ENCODE peak calls at places on chromosomes 13 and 19, in seven cellular contexts. H is CD8-positive, alpha-beta T cell; W is thoracic aorta; O is adrenal gland; J is left ventricle myocardium inferior; A is cardiac muscle cell; V is AG04450. B is an unnamed sample.
A peak's percentile ranks its signal among the peaks of the same experiment; 100 is the strongest.

GRCh38 chr19:32041681-32042292 is 303.6 kb upstream of the ZNF507 start:
- DNase-seq in H (no peak), W (no peak), O (peak; percentile 55), J (peak; percentile 27), A (peak; percentile 56), V (no peak), B (peak; percentile 29)

GRCh38 chr19:40283414-40284250 is 1.5 kb downstream of the AKT2 start:
- DNase-seq in H (no peak), W (no peak), O (no peak), J (no peak), A (no peak), V (no peak), B (peak; percentile 9)

GRCh38 chr19:42658148-42658547 is 63.4 kb upstream of the CEACAM8 start:
- DNase-seq in H (no peak), W (no peak), O (no peak), J (no peak), A (peak; percentile 26), V (no peak), B (no peak)

GRCh38 chr13:21012841-21013681 is 48.3 kb downstream of the LATS2 start:
- DNase-seq in H (no peak), W (no peak), O (no peak), J (no peak), A (peak; percentile 51), V (no peak), B (no peak)

GRCh38 chr13:72041165-72041564 is 174.2 kb upstream of the DACH1 start:
- DNase-seq in H (no peak), W (no peak), O (no peak), J (no peak), A (no peak), V (no peak), B (no peak)

GRCh38 chr19:39951686-39952085 is 17.3 kb upstream of the FCGBP start:
- DNase-seq in H (no peak), W (no peak), O (no peak), J (no peak), A (peak; percentile 68), V (no peak), B (peak; percentile 10)

GRCh38 chr19:12938536-12939291 is at the start of gene CALR:
- DNase-seq in H (peak; percentile 34), W (no peak), O (no peak), J (no peak), A (peak; percentile 45), V (no peak), B (no peak)

GRCh38 chr13:39886336-39886735 is 230.9 kb downstream of the COG6 start:
- DNase-seq in H (no peak), W (no peak), O (no peak), J (no peak), A (no peak), V (no peak), B (no peak)

GRCh38 chr13:25489238-25489637 is 117.5 kb downstream of the ATP8A2 start:
- DNase-seq in H (no peak), W (no peak), O (no peak), J (no peak), A (no peak), V (no peak), B (no peak)

GRCh38 chr19:40623403-40624239 is 22.5 kb downstream of the LTBP4 start:
- DNase-seq in H (no peak), W (no peak), O (no peak), J (no peak), A (peak; percentile 63), V (no peak), B (peak; percentile 87)

GRCh38 chr13:34522818-34523217 is 419.3 kb upstream of the NBEA start:
- DNase-seq in H (no peak), W (no peak), O (no peak), J (no peak), A (no peak), V (no peak), B (peak; percentile 22)

GRCh38 chr13:106589716-106590115 is 21.8 kb upstream of the ARGLU1 start:
- DNase-seq in H (no peak), W (no peak), O (no peak), J (no peak), A (no peak), V (no peak), B (peak; percentile 53)

GRCh38 chr13:28218679-28219078 is 80.3 kb downstream of the PAN3 start:
- DNase-seq in H (no peak), W (no peak), O (no peak), J (no peak), A (no peak), V (no peak), B (no peak)

GRCh38 chr13:30978981-30979956 is 46.8 kb downstream of the TEX26 start:
- DNase-seq in H (peak; percentile 12), W (no peak), O (peak; percentile 29), J (no peak), A (peak; percentile 46), V (no peak), B (no peak)

GRCh38 chr13:66137384-66137783 is 1092.8 kb downstream of the PCDH9 start:
- DNase-seq in H (no peak), W (no peak), O (no peak), J (no peak), A (no peak), V (no peak), B (no peak)

GRCh38 chr13:30143671-30144400 is 163.5 kb downstream of the KATNAL1 start:
- DNase-seq in H (no peak), W (no peak), O (no peak), J (no peak), A (peak; percentile 61), V (no peak), B (peak; percentile 70)

GRCh38 chr13:99617474-99618255 is 116.4 kb downstream of the TM9SF2 start:
- DNase-seq in H (peak; percentile 20), W (no peak), O (no peak), J (no peak), A (peak; percentile 70), V (no peak), B (peak; percentile 48)

GRCh38 chr13:51861728-51862300 is at the start of gene CCDC70:
- DNase-seq in H (no peak), W (no peak), O (no peak), J (no peak), A (peak; percentile 18), V (no peak), B (peak; percentile 36)

GRCh38 chr19:41427647-41428480 is 690 bp upstream of the B3GNT8 start:
- DNase-seq in H (peak; percentile 47), W (no peak), O (no peak), J (peak; percentile 58), A (peak; percentile 35), V (no peak), B (no peak)

GRCh38 chr19:54448037-54448773 is 794 bp upstream of the LENG8 start:
- DNase-seq in H (peak; percentile 39), W (no peak), O (peak; percentile 70), J (peak; percentile 52), A (peak; percentile 72), V (peak; percentile 29), B (peak; percentile 60)

GRCh38 chr13:41465215-41465907 is 8.0 kb downstream of the RGCC start:
- DNase-seq in H (peak; percentile 85), W (no peak), O (no peak), J (peak; percentile 50), A (peak; percentile 70), V (peak; percentile 53), B (peak; percentile 83)

GRCh38 chr19:31211088-31211487 is 138.1 kb downstream of the TSHZ3 start:
- DNase-seq in H (no peak), W (no peak), O (no peak), J (no peak), A (no peak), V (no peak), B (no peak)

GRCh38 chr19:21022996-21023395 is 2.5 kb downstream of the ZNF430 start:
- DNase-seq in H (no peak), W (no peak), O (no peak), J (no peak), A (peak; percentile 32), V (no peak), B (peak; percentile 38)

GRCh38 chr13:111177803-111178389 is 62.8 kb downstream of the ARHGEF7 start:
- DNase-seq in H (no peak), W (no peak), O (no peak), J (no peak), A (peak; percentile 22), V (no peak), B (peak; percentile 91)
- H3K4me3 ChIP-seq in H (peak overlapping the region; percentile 17), W (peak overlapping the region; percentile 49), O (no peak overlapping the region), J (peak overlapping the region; percentile 19), A (no peak overlapping the region), V (no peak overlapping the region), B (no peak overlapping the region)

DNA sequence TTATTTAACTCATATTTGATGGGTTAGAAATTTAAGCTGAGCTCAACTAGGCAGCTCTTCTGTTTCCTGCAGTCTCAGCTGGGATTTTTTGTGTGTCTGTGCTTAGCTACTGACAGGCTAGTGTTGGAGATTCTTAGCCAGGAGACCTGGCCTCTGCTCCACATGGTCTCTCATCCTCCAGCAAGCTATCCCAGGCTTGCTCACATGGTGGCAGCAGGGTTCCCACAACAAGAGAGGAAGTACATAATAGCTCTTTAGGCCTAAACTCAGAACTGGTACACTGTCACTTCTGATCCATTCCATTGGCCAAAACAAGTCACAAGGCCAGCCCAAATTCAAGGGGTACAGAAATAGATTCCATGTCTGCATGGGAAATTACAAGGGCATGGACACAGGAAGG is 406.2 kb downstream of the SUCLA2 start:
- DNase-seq in H (no peak), W (no peak), O (no peak), J (no peak), A (peak; percentile 25), V (no peak), B (no peak)
- TF ChIP-seq CTCF in H (no peak), W (no peak), O (no peak), J (no peak), A (no peak), V (no peak), B (peak; percentile 24)

GRCh38 chr19:35936738-35937268 is 629 bp downstream of the LRFN3 start:
- DNase-seq in H (no peak), W (no peak), O (no peak), J (no peak), A (no peak), V (no peak), B (no peak)

GRCh38 chr19:35937345-35938281 is 1.4 kb downstream of the LRFN3 start:
- DNase-seq in H (no peak), W (no peak), O (no peak), J (no peak), A (no peak), V (no peak), B (no peak)

GRCh38 chr19:35939307-35940077 is 3.3 kb downstream of the LRFN3 start:
- DNase-seq in H (no peak), W (no peak), O (no peak), J (no peak), A (no peak), V (no peak), B (no peak)

GRCh38 chr19:35940078-35940775 is 4.1 kb downstream of the LRFN3 start:
- DNase-seq in H (no peak), W (no peak), O (no peak), J (no peak), A (no peak), V (no peak), B (no peak)

GRCh38 chr19:35938282-35939224 is 2.4 kb downstream of the LRFN3 start:
- DNase-seq in H (no peak), W (no peak), O (no peak), J (no peak), A (no peak), V (no peak), B (no peak)
- H3K4me3 ChIP-seq in H (no peak overlapping the region), W (peak overlapping the region; percentile 95), O (peak overlapping the region; percentile 96), J (peak overlapping the region; percentile 71), A (no peak overlapping the region), V (peak overlapping the region; percentile 74), B (no peak overlapping the region)

DNA sequence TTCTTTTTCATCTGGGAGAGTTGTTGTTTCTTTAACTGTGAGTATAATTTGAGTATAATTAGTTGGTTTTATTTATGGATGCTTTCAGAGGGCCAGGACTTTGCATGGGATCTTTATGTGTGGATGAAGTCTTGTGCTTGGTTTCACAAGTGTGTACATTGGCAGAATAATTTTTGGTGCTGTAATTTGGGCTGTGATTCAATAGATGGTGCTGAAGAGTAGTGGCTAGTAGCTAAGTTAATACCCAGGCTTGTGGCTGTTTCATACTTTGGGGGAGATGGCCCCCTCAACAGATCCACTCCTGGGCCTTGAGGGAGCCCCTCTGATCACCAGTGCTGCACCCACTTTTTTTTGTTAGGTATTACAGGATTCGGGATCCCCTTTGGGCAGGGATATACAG is 1142.4 kb downstream of the SLITRK1 start:
- DNase-seq in H (no peak), W (no peak), O (no peak), J (no peak), A (peak; percentile 23), V (no peak), B (no peak)
- TF ChIP-seq CTCF in H (no peak), W (no peak), O (no peak), J (no peak), A (peak; percentile 33), V (peak; percentile 40), B (peak; percentile 34)